ENCODE peak calls at places on chromosomes 6 and 20, in eight cellular contexts. T is ecto neural progenitor cell; M is iPS DF 6.9; J is stimulated activated CD8-positive, alpha-beta memory T cell treated with anti-CD3 and anti-CD28 coated beads, Interleukin-15, amount 100 ng/mL, for 24 hours; N is choroid plexus epithelial cell; I is cardiac fibroblast; B is COLO829; W is endothelial cell. K is an unnamed sample.

GRCh38 chr6:122246906-122247658 is 152.4 kb upstream of the HSF2 start:
- DNase-seq in T (no peak), M (no peak), J (no peak), N (no peak), I (no peak), B (no peak), W (no peak), K (no peak)

GRCh38 chr6:106253194-106253593 is 72.4 kb downstream of the ATG5 start:
- DNase-seq in T (no peak), M (no peak), J (no peak), N (peak; percentile 51), I (peak; percentile 87), B (no peak), W (no peak), K (no peak)

GRCh38 chr6:47483853-47484546 is 6.4 kb downstream of the CD2AP start:
- DNase-seq in T (no peak), M (no peak), J (no peak), N (peak; percentile 48), I (peak; percentile 73), B (no peak), W (no peak), K (no peak)

GRCh38 chr6:72861935-72862432 is 240.1 kb downstream of the KCNQ5 start:
- DNase-seq in T (no peak), M (no peak), J (no peak), N (peak; percentile 6), I (peak; percentile 74), B (no peak), W (no peak), K (peak; percentile 80)

GRCh38 chr6:57207141-57207540 is 15.0 kb downstream of the RAB23 start:
- DNase-seq in T (no peak), M (no peak), J (no peak), N (peak; percentile 61), I (peak; percentile 72), B (no peak), W (no peak), K (no peak)

GRCh38 chr6:53239526-53239925 is 90.9 kb upstream of the GCM1 start:
- DNase-seq in T (no peak), M (no peak), J (no peak), N (no peak), I (no peak), B (no peak), W (no peak), K (no peak)

GRCh38 chr20:22619272-22619671 is 34.9 kb upstream of the FOXA2 start:
- DNase-seq in T (no peak), M (no peak), J (no peak), N (no peak), I (no peak), B (no peak), W (no peak), K (no peak)

GRCh38 chr6:138765896-138766487 is 7.6 kb upstream of the CCDC28A start:
- DNase-seq in T (no peak), M (no peak), J (no peak), N (peak; percentile 73), I (peak; percentile 72), B (peak; percentile 45), W (no peak), K (peak; percentile 61)

GRCh38 chr6:117167520-117168271 is 97.7 kb upstream of the VGLL2 start:
- DNase-seq in T (no peak), M (no peak), J (no peak), N (peak; percentile 22), I (no peak), B (no peak), W (no peak), K (no peak)

GRCh38 chr20:7772376-7772775 is 167.9 kb downstream of the HAO1 start:
- DNase-seq in T (no peak), M (no peak), J (no peak), N (peak; percentile 58), I (peak; percentile 90), B (no peak), W (no peak), K (no peak)

GRCh38 chr20:36754656-36755222 is 8.8 kb upstream of the NDRG3 start:
- DNase-seq in T (peak; percentile 58), M (no peak), J (no peak), N (peak; percentile 93), I (peak; percentile 82), B (peak; percentile 77), W (peak; percentile 68), K (peak; percentile 63)

GRCh38 chr6:16230953-16231352 is 7.4 kb upstream of the GMPR start:
- DNase-seq in T (no peak), M (no peak), J (no peak), N (no peak), I (no peak), B (no peak), W (no peak), K (no peak)

GRCh38 chr6:24838081-24838480 is 39.4 kb upstream of the ARMH2 start:
- DNase-seq in T (no peak), M (no peak), J (no peak), N (no peak), I (peak; percentile 56), B (no peak), W (no peak), K (no peak)

GRCh38 chr20:62132421-62132820 is 10.1 kb downstream of the LSM14B start:
- DNase-seq in T (no peak), M (no peak), J (no peak), N (no peak), I (no peak), B (no peak), W (no peak), K (no peak)

GRCh38 chr20:24163501-24163900 is 174.9 kb upstream of the GGTLC1 start:
- DNase-seq in T (no peak), M (no peak), J (no peak), N (peak; percentile 14), I (peak; percentile 40), B (no peak), W (no peak), K (no peak)

GRCh38 chr6:1604991-1605821 is 4.5 kb upstream of the FOXC1 start:
- DNase-seq in T (peak; percentile 63), M (no peak), J (no peak), N (no peak), I (no peak), B (no peak), W (peak; percentile 31), K (no peak)

GRCh38 chr6:155001482-155001881 is 6.4 kb downstream of the TIAM2 start:
- DNase-seq in T (no peak), M (no peak), J (no peak), N (peak; percentile 77), I (peak; percentile 33), B (no peak), W (no peak), K (no peak)

GRCh38 chr6:80179691-80180090 is 73.2 kb downstream of the BCKDHB start:
- DNase-seq in T (no peak), M (no peak), J (no peak), N (peak; percentile 3), I (no peak), B (no peak), W (no peak), K (no peak)

GRCh38 chr6:56729719-56730118 is 87.0 kb upstream of the DST start:
- DNase-seq in T (no peak), M (no peak), J (no peak), N (peak; percentile 47), I (peak; percentile 84), B (no peak), W (no peak), K (no peak)

GRCh38 chr20:278181-278580 is 12.4 kb downstream of the C20orf96 start:
- DNase-seq in T (no peak), M (no peak), J (no peak), N (no peak), I (no peak), B (no peak), W (no peak), K (no peak)

GRCh38 chr20:38608188-38608587 is 6.6 kb downstream of the ARHGAP40 start:
- DNase-seq in T (no peak), M (no peak), J (no peak), N (no peak), I (no peak), B (no peak), W (no peak), K (no peak)

GRCh38 chr6:142823579-142823902 is 121.4 kb downstream of the HIVEP2 start:
- DNase-seq in T (no peak), M (no peak), J (no peak), N (no peak), I (no peak), B (no peak), W (no peak), K (no peak)

GRCh38 chr20:53946106-53946505 is 124.3 kb downstream of the BCAS1 start:
- DNase-seq in T (no peak), M (no peak), J (no peak), N (no peak), I (no peak), B (no peak), W (no peak), K (no peak)

GRCh38 chr6:80425089-80425823 is 318.8 kb downstream of the BCKDHB start:
- DNase-seq in T (no peak), M (no peak), J (no peak), N (peak; percentile 90), I (peak; percentile 94), B (peak; percentile 24), W (no peak), K (no peak)

GRCh38 chr6:40563111-40563510 is 24.1 kb downstream of the LRFN2 start:
- DNase-seq in T (no peak), M (no peak), J (no peak), N (no peak), I (no peak), B (no peak), W (no peak), K (peak; percentile 48)

GRCh38 chr20:25256226-25256859 is 8.5 kb downstream of the PYGB start:
- DNase-seq in T (no peak), M (no peak), J (no peak), N (peak; percentile 37), I (peak; percentile 50), B (no peak), W (no peak), K (no peak)